ENCODE peak calls at places on chromosome 1, in four cellular contexts. N is Peyer's patch, Q is A549, Z is cardiac muscle cell. M is an unnamed sample.

GRCh38 chr1:19872190-19872589 is 10.0 kb upstream of the OTUD3 start:
- DNase-seq in N (peak; percentile 86), Q (no peak), Z (no peak), M (no peak)

GRCh38 chr1:165634154-165634921 is 3.3 kb downstream of the MGST3 start:
- DNase-seq in N (no peak), Q (no peak), Z (no peak), M (no peak)

GRCh38 chr1:10033359-10033845 is 644 bp downstream of the UBE4B start:
- DNase-seq in N (peak; percentile 59), Q (peak; percentile 18), Z (peak; percentile 34), M (no peak)

GRCh38 chr1:42529724-42530161 is 66.7 kb downstream of the CCDC30 start:
- DNase-seq in N (peak; percentile 66), Q (no peak), Z (peak; percentile 7), M (no peak)

GRCh38 chr1:154499446-154499845 is 2.6 kb upstream of the TDRD10 start:
- DNase-seq in N (no peak), Q (no peak), Z (no peak), M (no peak)

GRCh38 chr1:170067253-170067819 is 7.2 kb downstream of the KIFAP3 start:
- DNase-seq in N (no peak), Q (no peak), Z (peak; percentile 25), M (no peak)

GRCh38 chr1:59185163-59185855 is 111.6 kb upstream of the FGGY start:
- DNase-seq in N (no peak), Q (no peak), Z (no peak), M (no peak)

GRCh38 chr1:111928531-111928930 is 60.9 kb downstream of the KCND3 start:
- DNase-seq in N (no peak), Q (no peak), Z (no peak), M (no peak)

GRCh38 chr1:109895720-109896504 is 14.7 kb upstream of the CSF1 start:
- DNase-seq in N (no peak), Q (no peak), Z (peak; percentile 76), M (peak; percentile 62)

GRCh38 chr1:156534424-156535060 is 34.0 kb upstream of the MEF2D start:
- DNase-seq in N (peak; percentile 28), Q (no peak), Z (no peak), M (no peak)

GRCh38 chr1:244583358-244583757 is 69.6 kb upstream of the DESI2 start:
- DNase-seq in N (no peak), Q (no peak), Z (no peak), M (no peak)

GRCh38 chr1:212606734-212607205 is 1.8 kb upstream of the ATF3 start:
- DNase-seq in N (peak; percentile 88), Q (no peak), Z (no peak), M (peak; percentile 91)

GRCh38 chr1:115052454-115053083 is 22.9 kb downstream of the TSHB start:
- DNase-seq in N (peak; percentile 88), Q (peak; percentile 48), Z (peak; percentile 56), M (no peak)

GRCh38 chr1:44029260-44029910 is 1.9 kb downstream of the SLC6A9 start:
- DNase-seq in N (no peak), Q (peak; percentile 39), Z (no peak), M (no peak)

GRCh38 chr1:209659909-209660308 is 7.7 kb upstream of the LAMB3 start:
- DNase-seq in N (no peak), Q (no peak), Z (peak; percentile 19), M (no peak)

GRCh38 chr1:179599623-179600249 is 8.1 kb downstream of the TDRD5 start:
- DNase-seq in N (peak; percentile 48), Q (peak; percentile 20), Z (peak; percentile 52), M (no peak)

DNA sequence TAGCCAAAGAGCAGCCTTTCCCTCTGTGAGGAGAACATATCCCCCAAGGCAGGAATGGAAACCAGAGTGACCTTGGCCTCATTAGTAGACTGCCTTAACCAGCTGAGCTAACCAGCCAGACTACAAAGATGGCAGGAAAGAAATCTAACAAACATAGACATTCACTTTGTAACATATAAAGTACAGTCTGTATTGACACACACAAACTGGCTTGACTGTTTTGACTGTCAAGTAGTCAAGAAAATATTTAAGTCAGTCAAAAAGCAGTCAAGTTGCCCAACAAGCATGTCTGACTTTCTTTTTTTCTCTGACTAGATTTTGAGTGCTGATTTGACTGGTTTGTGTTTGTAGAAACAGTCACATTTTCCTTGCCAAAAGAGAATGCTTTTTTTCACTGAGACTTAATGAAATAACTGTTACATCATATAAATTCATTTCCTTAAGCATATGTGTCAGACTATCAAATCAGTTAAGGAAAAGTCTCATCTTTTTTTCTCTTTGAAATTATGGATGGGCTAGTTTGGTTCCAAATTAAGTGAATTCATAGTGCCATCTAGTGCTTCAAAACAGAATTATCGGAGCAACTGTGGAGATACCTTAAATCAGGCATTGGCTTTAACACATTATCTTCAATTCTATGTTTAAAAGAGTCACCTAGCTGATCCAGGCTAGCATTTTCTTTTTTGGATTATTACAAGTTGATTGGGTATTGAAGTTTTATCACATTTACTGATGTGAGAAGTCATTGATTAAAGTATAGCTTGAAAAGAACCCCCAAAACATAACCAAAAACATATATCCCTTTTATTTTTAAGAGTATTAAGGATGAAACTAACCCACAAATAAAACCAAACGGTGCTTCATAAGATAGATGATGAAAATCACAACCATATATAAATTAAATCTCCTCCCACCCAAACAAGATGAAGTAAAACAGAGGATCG is 75.0 kb downstream of the ATP6V1G3 start:
- DNase-seq in N (no peak), Q (peak; percentile 20), Z (peak; percentile 74), M (no peak)
- H3K27ac ChIP-seq in N (no peak overlapping the region), Q (no peak overlapping the region), Z (no peak overlapping the region), M (no peak overlapping the region)

GRCh38 chr1:203300441-203301330 is 4.6 kb upstream of the BTG2 start:
- DNase-seq in N (no peak), Q (no peak), Z (no peak), M (no peak)
- H3K4me1 ChIP-seq in N (peaks cover 7% of the 10 kb centered on the region), Q (peaks cover 5% of the 10 kb centered on the region), Z (peaks cover 20% of the 10 kb centered on the region), M (peaks cover 13% of the 10 kb centered on the region)

GRCh38 chr1:151968058-151968457 is 25.6 kb downstream of the S100A10 start:
- DNase-seq in N (peak; percentile 76), Q (peak; percentile 52), Z (peak; percentile 64), M (no peak)
- TF ChIP-seq CTCF in N (peak; percentile 55), Q (peak; percentile 92), Z (peak; percentile 85), M (peak; percentile 69)

GRCh38 chr1:203769505-203770343 is 4.7 kb downstream of the LAX1 start:
- DNase-seq in N (peak; percentile 92), Q (peak; percentile 25), Z (peak; percentile 96), M (peak; percentile 80)

GRCh38 chr1:203772836-203773235 is 7.9 kb downstream of the LAX1 start:
- DNase-seq in N (no peak), Q (no peak), Z (no peak), M (no peak)

GRCh38 chr1:203768158-203768725 is 3.3 kb downstream of the LAX1 start:
- DNase-seq in N (peak; percentile 57), Q (no peak), Z (no peak), M (no peak)

GRCh38 chr1:203776636-203777035 is 11.7 kb downstream of the LAX1 start:
- DNase-seq in N (peak; percentile 49), Q (no peak), Z (no peak), M (no peak)

GRCh38 chr1:203771901-203772301 is 6.9 kb downstream of the LAX1 start:
- DNase-seq in N (no peak), Q (no peak), Z (peak; percentile 51), M (no peak)
- H3K27ac ChIP-seq in N (no peak overlapping the region), Q (no peak overlapping the region), Z (no peak overlapping the region), M (no peak overlapping the region)